ENCODE peak calls at places on chromosomes 7 and 10, in nine cellular contexts. U is AG08396; M is left cardiac atrium; A is uterus; N is stimulated activated CD4-positive, alpha-beta T cell treated with anti-CD3 and anti-CD28 coated beads, Interleukin-15, amount 100 ng/mL, for 1 hour; S is upper lobe of left lung; B is naive thymus-derived CD4-positive, alpha-beta T cell; R is stimulated activated CD8-positive, alpha-beta memory T cell treated with anti-CD3 and anti-CD28 coated beads, Interleukin-7, amount 100 ng/mL, for 1 hour; J is kidney. P is an unnamed sample.

GRCh38 chr10:29828978-29829377 is 194.2 kb upstream of the SVIL start:
- DNase-seq in U (no peak), M (no peak), A (no peak), N (no peak), S (no peak), B (no peak), R (no peak), J (no peak), P (no peak)

GRCh38 chr7:134024729-134025128 is 102.4 kb upstream of the LRGUK start:
- DNase-seq in U (no peak), M (no peak), A (no peak), N (no peak), S (no peak), B (no peak), R (no peak), J (no peak), P (peak)

GRCh38 chr10:70509376-70509775 is 30.8 kb downstream of the PALD1 start:
- DNase-seq in U (no peak), M (peak), A (peak), N (no peak), S (no peak), B (no peak), R (no peak), J (no peak), P (no peak)

GRCh38 chr7:137449016-137449415 is 105.5 kb upstream of the PTN start:
- DNase-seq in U (no peak), M (no peak), A (no peak), N (no peak), S (no peak), B (no peak), R (no peak), J (no peak), P (peak)

GRCh38 chr7:33876600-33877274 is 28.6 kb upstream of the BMPER start:
- DNase-seq in U (no peak), M (no peak), A (no peak), N (no peak), S (no peak), B (no peak), R (no peak), J (no peak), P (no peak)

GRCh38 chr7:111833461-111833860 is 271.2 kb upstream of the IMMP2L start:
- DNase-seq in U (no peak), M (no peak), A (no peak), N (no peak), S (no peak), B (no peak), R (no peak), J (no peak), P (peak)

GRCh38 chr10:126528320-126528835 is 140.1 kb upstream of the ADAM12 start:
- DNase-seq in U (no peak), M (no peak), A (no peak), N (no peak), S (peak), B (no peak), R (no peak), J (no peak), P (no peak)

GRCh38 chr7:101950450-101951119 is 133.2 kb downstream of the CUX1 start:
- DNase-seq in U (peak), M (no peak), A (no peak), N (no peak), S (no peak), B (no peak), R (no peak), J (no peak), P (peak)

GRCh38 chr10:113679463-113680171 is at the start of gene CASP7:
- DNase-seq in U (peak), M (peak), A (peak), N (peak), S (peak), B (peak), R (peak), J (peak), P (peak)

GRCh38 chr7:144720139-144720538 is 115.7 kb downstream of the TPK1 start:
- DNase-seq in U (no peak), M (no peak), A (no peak), N (no peak), S (no peak), B (no peak), R (no peak), J (no peak), P (peak)

GRCh38 chr7:24378871-24379608 is 95.0 kb downstream of the NPY start:
- DNase-seq in U (peak), M (no peak), A (no peak), N (no peak), S (peak), B (no peak), R (no peak), J (no peak), P (peak)